ENCODE peak calls at places on chromosome 1, in nine cellular contexts. L is upper lobe of left lung; I is activated CD8-positive, alpha-beta T cell treated with anti-CD3 and anti-CD28 coated beads for 36 hours; S is fibroblast of pulmonary artery; V is NB4; A is tibial nerve; B is IMR-90; K is GM12865; U is mammary epithelial cell. M is an unnamed sample.

GRCh38 chr1:96236156-96236739 is 485.3 kb upstream of the PTBP2 start:
- DNase-seq in L (no peak), I (peak), S (peak), V (peak), A (peak), B (peak), K (peak), U (peak), M (peak)

GRCh38 chr1:183543619-183544204 is 46.5 kb downstream of the NCF2 start:
- DNase-seq in L (no peak), I (no peak), S (peak), V (peak), A (no peak), B (peak), K (peak), U (peak), M (peak)

GRCh38 chr1:165060285-165060793 is 296.2 kb downstream of the LMX1A start:
- DNase-seq in L (no peak), I (no peak), S (no peak), V (no peak), A (no peak), B (no peak), K (no peak), U (peak), M (no peak)

GRCh38 chr1:27307851-27308598 is 13.9 kb upstream of the TMEM222 start:
- DNase-seq in L (no peak), I (no peak), S (no peak), V (peak), A (no peak), B (no peak), K (no peak), U (no peak), M (no peak)

GRCh38 chr1:231357831-231358354 is 19.8 kb downstream of the SPRTN start:
- DNase-seq in L (no peak), I (peak), S (peak), V (peak), A (no peak), B (peak), K (peak), U (peak), M (peak)

GRCh38 chr1:112267929-112268328 is 128.1 kb upstream of the CTTNBP2NL start:
- DNase-seq in L (no peak), I (no peak), S (no peak), V (no peak), A (no peak), B (no peak), K (peak), U (no peak), M (no peak)

GRCh38 chr1:231310391-231310934 is 27.2 kb downstream of the EXOC8 start:
- DNase-seq in L (no peak), I (no peak), S (no peak), V (no peak), A (no peak), B (no peak), K (no peak), U (no peak), M (no peak)

GRCh38 chr1:233122779-233123178 is 172.4 kb downstream of the NTPCR start:
- DNase-seq in L (no peak), I (no peak), S (no peak), V (no peak), A (no peak), B (no peak), K (no peak), U (no peak), M (no peak)

GRCh38 chr1:40371707-40372258 is 1.7 kb upstream of the SMAP2 start:
- DNase-seq in L (no peak), I (no peak), S (no peak), V (no peak), A (no peak), B (no peak), K (no peak), U (no peak), M (no peak)

GRCh38 chr1:54002544-54003248 is 15.3 kb downstream of the LDLRAD1 start:
- DNase-seq in L (no peak), I (no peak), S (no peak), V (no peak), A (no peak), B (no peak), K (no peak), U (no peak), M (no peak)

GRCh38 chr1:155944396-155944728 is 2.9 kb downstream of the RXFP4 start:
- DNase-seq in L (no peak), I (no peak), S (no peak), V (peak), A (no peak), B (no peak), K (no peak), U (no peak), M (no peak)

GRCh38 chr1:115052454-115053083 is 22.9 kb downstream of the TSHB start:
- DNase-seq in L (no peak), I (peak), S (peak), V (peak), A (no peak), B (peak), K (peak), U (peak), M (peak)

GRCh38 chr1:205896351-205896750 is 46.4 kb upstream of the PM20D1 start:
- DNase-seq in L (no peak), I (no peak), S (no peak), V (no peak), A (no peak), B (no peak), K (no peak), U (no peak), M (no peak)

GRCh38 chr1:101312192-101312591 is 75.4 kb downstream of the S1PR1 start:
- DNase-seq in L (no peak), I (no peak), S (no peak), V (no peak), A (no peak), B (no peak), K (peak), U (no peak), M (peak)

GRCh38 chr1:101316276-101316675 is 79.5 kb downstream of the S1PR1 start:
- DNase-seq in L (no peak), I (no peak), S (no peak), V (no peak), A (no peak), B (no peak), K (no peak), U (no peak), M (no peak)

GRCh38 chr1:101316801-101317200 is 80.0 kb downstream of the S1PR1 start:
- DNase-seq in L (no peak), I (no peak), S (no peak), V (no peak), A (no peak), B (no peak), K (no peak), U (no peak), M (no peak)

GRCh38 chr1:101314244-101314643 is 77.4 kb downstream of the S1PR1 start:
- DNase-seq in L (no peak), I (peak), S (peak), V (no peak), A (no peak), B (peak), K (peak), U (peak), M (peak)

DNA sequence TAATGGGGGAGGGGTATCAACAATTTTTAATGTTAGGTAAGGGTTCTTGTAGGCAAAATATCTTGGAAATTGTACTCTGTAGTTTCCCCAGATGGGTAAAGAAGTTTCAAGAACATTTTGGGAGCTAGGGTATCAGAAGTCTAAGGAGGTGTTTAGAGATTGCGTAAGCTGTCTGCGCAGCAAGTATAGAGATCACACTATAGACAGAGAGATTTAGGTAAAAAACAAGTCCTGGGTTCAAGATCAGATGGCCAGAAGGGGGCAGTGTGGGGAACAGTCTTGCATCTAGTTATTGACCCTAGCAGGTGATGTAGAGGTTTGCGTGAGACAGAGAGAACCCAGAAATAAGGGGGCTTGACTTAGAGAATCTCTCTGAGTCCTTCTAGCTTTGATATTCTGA is 80.8 kb downstream of the S1PR1 start:
- DNase-seq in L (no peak), I (peak), S (no peak), V (peak), A (no peak), B (no peak), K (peak), U (no peak), M (no peak)
- TF ChIP-seq CTCF in L (no peak), I (no peak), S (peak), V (peak), A (no peak), B (no peak), K (peak), U (no peak), M (peak)

GRCh38 chr1:201782353-201782752 is 46.6 kb upstream of the IPO9 start:
- DNase-seq in L (peak), I (no peak), S (no peak), V (no peak), A (no peak), B (no peak), K (no peak), U (no peak), M (no peak)

GRCh38 chr1:201781447-201781846 is 47.5 kb upstream of the IPO9 start:
- DNase-seq in L (no peak), I (no peak), S (peak), V (no peak), A (no peak), B (peak), K (no peak), U (no peak), M (no peak)

GRCh38 chr1:201783067-201783466 is 45.9 kb upstream of the IPO9 start:
- DNase-seq in L (no peak), I (no peak), S (peak), V (no peak), A (no peak), B (peak), K (no peak), U (no peak), M (no peak)

GRCh38 chr1:201785291-201785690 is 43.7 kb upstream of the IPO9 start:
- DNase-seq in L (no peak), I (no peak), S (no peak), V (no peak), A (no peak), B (no peak), K (no peak), U (peak), M (no peak)

GRCh38 chr1:201783572-201783971 is 45.4 kb upstream of the IPO9 start:
- DNase-seq in L (no peak), I (no peak), S (no peak), V (peak), A (no peak), B (no peak), K (peak), U (no peak), M (no peak)
- TF ChIP-seq CTCF in L (no peak), I (no peak), S (no peak), V (no peak), A (no peak), B (no peak), K (no peak), U (no peak), M (no peak)

GRCh38 chr1:199155166-199156033 is 516.6 kb downstream of the PTPRC start:
- DNase-seq in L (no peak), I (no peak), S (no peak), V (no peak), A (no peak), B (no peak), K (no peak), U (no peak), M (no peak)

GRCh38 chr1:199150764-199151163 is 511.9 kb downstream of the PTPRC start:
- DNase-seq in L (no peak), I (no peak), S (no peak), V (no peak), A (no peak), B (no peak), K (no peak), U (no peak), M (no peak)

GRCh38 chr1:199152676-199153075 is 513.8 kb downstream of the PTPRC start:
- DNase-seq in L (no peak), I (no peak), S (no peak), V (no peak), A (no peak), B (no peak), K (no peak), U (no peak), M (no peak)

GRCh38 chr1:199151634-199152429 is 513.0 kb downstream of the PTPRC start:
- DNase-seq in L (no peak), I (no peak), S (no peak), V (no peak), A (no peak), B (no peak), K (peak), U (no peak), M (peak)

GRCh38 chr1:199149591-199149990 is 510.8 kb downstream of the PTPRC start:
- DNase-seq in L (no peak), I (no peak), S (no peak), V (no peak), A (no peak), B (no peak), K (no peak), U (no peak), M (no peak)
- TF ChIP-seq CTCF in L (no peak), I (no peak), S (no peak), V (no peak), A (no peak), B (no peak), K (no peak), U (no peak), M (no peak)

GRCh38 chr1:180365039-180365438 is 135.0 kb downstream of the LHX4 start:
- DNase-seq in L (no peak), I (no peak), S (no peak), V (peak), A (no peak), B (no peak), K (peak), U (no peak), M (no peak)
- TF ChIP-seq CTCF in L (no peak), I (no peak), S (no peak), V (peak), A (no peak), B (no peak), K (no peak), U (peak), M (no peak)

GRCh38 chr1:188709146-188709545 is 1768.5 kb downstream of the BRINP3 start:
- DNase-seq in L (no peak), I (no peak), S (peak), V (no peak), A (no peak), B (no peak), K (no peak), U (no peak), M (no peak)

DNA sequence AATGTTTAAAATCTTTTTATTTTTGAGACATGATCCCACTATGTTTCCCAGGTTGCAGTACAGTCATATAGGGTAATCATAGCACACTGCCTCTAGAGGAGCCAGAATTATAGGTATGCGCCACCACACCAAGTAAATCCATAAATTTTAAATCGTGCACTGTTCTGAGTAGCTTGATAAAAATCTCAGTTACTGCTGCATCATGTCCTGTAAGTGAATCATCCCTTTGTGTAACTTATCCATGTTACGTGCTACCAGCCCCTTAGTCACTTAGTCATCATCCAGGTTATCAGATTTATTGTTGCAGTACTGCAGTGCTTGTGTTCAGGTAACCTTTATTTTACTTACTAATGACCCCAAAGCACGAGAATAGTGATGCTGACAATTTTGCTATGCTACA is 1770.9 kb downstream of the BRINP3 start:
- DNase-seq in L (no peak), I (no peak), S (peak), V (no peak), A (no peak), B (peak), K (no peak), U (peak), M (no peak)
- TF ChIP-seq CTCF in L (no peak), I (no peak), S (no peak), V (no peak), A (no peak), B (no peak), K (no peak), U (peak), M (no peak)

GRCh38 chr1:19648689-19649088 is 4.6 kb downstream of the NBL1 start:
- DNase-seq in L (no peak), I (peak), S (peak), V (no peak), A (no peak), B (no peak), K (no peak), U (no peak), M (no peak)
- TF ChIP-seq CTCF in L (no peak), I (no peak), S (peak), V (no peak), A (no peak), B (peak), K (no peak), U (peak), M (peak)

GRCh38 chr1:152533327-152533938 is 19.2 kb downstream of the CRCT1 start:
- DNase-seq in L (no peak), I (peak), S (peak), V (peak), A (no peak), B (peak), K (peak), U (peak), M (peak)
- TF ChIP-seq CTCF in L (peak), I (peak), S (peak), V (peak), A (no peak), B (peak), K (peak), U (peak), M (peak)

DNA sequence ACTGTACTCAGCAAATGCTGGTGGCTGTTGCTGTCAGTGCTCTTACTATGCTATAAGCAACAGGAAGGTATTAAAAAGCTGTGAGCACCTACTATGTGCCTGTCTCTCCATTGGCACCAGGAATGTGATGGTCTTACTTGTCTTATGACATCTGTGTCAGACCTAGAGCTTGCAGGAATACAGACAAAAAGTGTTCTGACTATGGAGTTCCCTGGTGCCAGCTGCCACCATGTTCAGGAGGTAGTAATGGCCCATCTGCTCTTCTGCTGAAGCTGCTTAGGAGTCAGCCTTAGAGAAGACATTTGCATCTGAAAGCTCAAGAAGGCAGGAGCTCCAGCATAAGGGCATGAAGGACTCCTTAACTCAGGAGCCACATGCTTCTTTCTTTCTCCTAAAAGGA is 52.3 kb downstream of the MAB21L3 start:
- DNase-seq in L (no peak), I (no peak), S (no peak), V (no peak), A (no peak), B (no peak), K (no peak), U (no peak), M (no peak)
- TF ChIP-seq CTCF in L (no peak), I (no peak), S (no peak), V (no peak), A (no peak), B (no peak), K (no peak), U (no peak), M (no peak)

GRCh38 chr1:1273152-1273534 is 511 bp downstream of the UBE2J2 start:
- DNase-seq in L (no peak), I (no peak), S (no peak), V (no peak), A (no peak), B (no peak), K (no peak), U (no peak), M (no peak)
- TF ChIP-seq CTCF in L (no peak), I (no peak), S (no peak), V (no peak), A (no peak), B (no peak), K (no peak), U (no peak), M (no peak)

GRCh38 chr1:150926094-150926741 is at the start of gene SETDB1:
- DNase-seq in L (peak), I (peak), S (peak), V (peak), A (peak), B (peak), K (peak), U (peak), M (peak)
- TF ChIP-seq CTCF in L (no peak), I (no peak), S (no peak), V (no peak), A (no peak), B (peak), K (peak), U (no peak), M (peak)

M was measured in GM10248.